ENCODE peak calls at places on chromosomes 7 and 10, in five cellular contexts. R is heart left ventricle, I is tibial nerve, L is heart right ventricle, A is fibroblast of pulmonary artery. M is an unnamed sample.

GRCh38 chr10:87818505-87819273 is 663 bp upstream of the ATAD1 start:
- DNase-seq in R (peak; percentile 29), I (peak; percentile 5), L (peak; percentile 11), A (peak; percentile 31), M (no peak)

GRCh38 chr7:44858161-44858560 is 10.3 kb upstream of the H2AZ2 start:
- DNase-seq in R (no peak), I (no peak), L (no peak), A (no peak), M (no peak)

GRCh38 chr7:83476501-83476900 is 172.4 kb downstream of the SEMA3E start:
- DNase-seq in R (no peak), I (no peak), L (no peak), A (no peak), M (no peak)

GRCh38 chr10:69464801-69465401 is 13.6 kb downstream of the TSPAN15 start:
- DNase-seq in R (no peak), I (no peak), L (no peak), A (no peak), M (no peak)

GRCh38 chr10:124701435-124701834 is 42.7 kb downstream of the FAM53B start:
- DNase-seq in R (peak; percentile 96), I (peak; percentile 87), L (peak; percentile 97), A (peak; percentile 92), M (peak; percentile 92)

GRCh38 chr10:42754155-42755027 is 28.2 kb upstream of the BMS1 start:
- DNase-seq in R (peak; percentile 51), I (no peak), L (peak; percentile 21), A (peak; percentile 9), M (no peak)

GRCh38 chr7:68176974-68177373 is 1180.3 kb downstream of the TYW1 start:
- DNase-seq in R (peak; percentile 28), I (peak; percentile 72), L (peak; percentile 52), A (peak; percentile 58), M (no peak)

GRCh38 chr7:80923211-80923612 is 4.4 kb upstream of the SEMA3C start:
- DNase-seq in R (no peak), I (no peak), L (no peak), A (no peak), M (no peak)

GRCh38 chr7:149181136-149181790 is 14.1 kb upstream of the ZNF282 start:
- DNase-seq in R (no peak), I (no peak), L (no peak), A (peak; percentile 64), M (no peak)

GRCh38 chr7:44689427-44689826 is 59.2 kb upstream of the ZMIZ2 start:
- DNase-seq in R (no peak), I (no peak), L (no peak), A (no peak), M (no peak)

GRCh38 chr10:43350139-43350538 is 21.3 kb upstream of the FXYD4 start:
- DNase-seq in R (no peak), I (no peak), L (no peak), A (no peak), M (no peak)

GRCh38 chr7:2542924-2543871 is 12.1 kb downstream of the BRAT1 start:
- DNase-seq in R (peak; percentile 20), I (no peak), L (no peak), A (no peak), M (peak; percentile 59)

GRCh38 chr7:30594055-30594539 is 581 bp upstream of the GARS1 start:
- DNase-seq in R (peak; percentile 22), I (peak; percentile 17), L (peak; percentile 10), A (peak; percentile 27), M (peak; percentile 29)

GRCh38 chr10:62560207-62560819 is 186.1 kb downstream of the ZNF365 start:
- DNase-seq in R (no peak), I (peak; percentile 61), L (no peak), A (peak; percentile 78), M (peak; percentile 69)

GRCh38 chr7:111855842-111856227 is 293.5 kb upstream of the IMMP2L start:
- DNase-seq in R (no peak), I (no peak), L (no peak), A (peak; percentile 65), M (no peak)

GRCh38 chr10:17835688-17836087 is 26.5 kb downstream of the MRC1 start:
- DNase-seq in R (no peak), I (no peak), L (no peak), A (peak; percentile 70), M (no peak)

GRCh38 chr10:110834622-110835219 is 37.0 kb upstream of the PDCD4 start:
- DNase-seq in R (no peak), I (no peak), L (peak; percentile 64), A (peak; percentile 25), M (no peak)

GRCh38 chr10:69335063-69335587 is 56.8 kb downstream of the HK1 start:
- DNase-seq in R (peak; percentile 65), I (no peak), L (peak; percentile 64), A (peak; percentile 64), M (peak; percentile 82)

GRCh38 chr10:85786401-85786899 is 580.1 kb downstream of the GRID1 start:
- DNase-seq in R (no peak), I (no peak), L (no peak), A (no peak), M (no peak)

GRCh38 chr7:45224832-45225231 is 67.2 kb downstream of the RAMP3 start:
- DNase-seq in R (no peak), I (no peak), L (no peak), A (no peak), M (no peak)

GRCh38 chr7:22338411-22338810 is 18.5 kb downstream of the RAPGEF5 start:
- DNase-seq in R (no peak), I (no peak), L (no peak), A (no peak), M (no peak)

GRCh38 chr10:74063256-74063655 is 65.3 kb downstream of the VCL start:
- DNase-seq in R (no peak), I (no peak), L (no peak), A (peak; percentile 38), M (no peak)

GRCh38 chr7:130180571-130180971 is 24.6 kb downstream of the TMEM209 start:
- DNase-seq in R (no peak), I (no peak), L (no peak), A (no peak), M (no peak)

GRCh38 chr7:26813426-26813825 is 51.0 kb downstream of the SKAP2 start:
- DNase-seq in R (no peak), I (no peak), L (no peak), A (peak; percentile 10), M (no peak)

GRCh38 chr7:36653671-36654355 is 70.5 kb downstream of the AOAH start:
- DNase-seq in R (no peak), I (no peak), L (no peak), A (no peak), M (no peak)

GRCh38 chr7:102079140-102080002 is 207.3 kb upstream of the SH2B2 start:
- DNase-seq in R (no peak), I (no peak), L (no peak), A (no peak), M (no peak)

GRCh38 chr7:33720870-33721269 is 184.5 kb upstream of the BMPER start:
- DNase-seq in R (no peak), I (no peak), L (no peak), A (no peak), M (no peak)

GRCh38 chr10:11824376-11824775 is 1.2 kb downstream of the PROSER2 start:
- DNase-seq in R (no peak), I (no peak), L (no peak), A (peak; percentile 26), M (no peak)

GRCh38 chr10:78196964-78197363 is 163.3 kb downstream of the RPS24 start:
- DNase-seq in R (no peak), I (no peak), L (no peak), A (peak; percentile 55), M (no peak)

GRCh38 chr10:75293456-75293840 is 57.7 kb upstream of the COMTD1 start:
- DNase-seq in R (no peak), I (no peak), L (no peak), A (no peak), M (no peak)

GRCh38 chr10:75292794-75293455 is 57.2 kb upstream of the COMTD1 start:
- DNase-seq in R (no peak), I (no peak), L (no peak), A (no peak), M (no peak)

GRCh38 chr10:75294518-75294865 is 58.7 kb upstream of the COMTD1 start:
- DNase-seq in R (peak; percentile 46), I (no peak), L (peak; percentile 23), A (no peak), M (peak; percentile 77)

GRCh38 chr10:75294866-75295692 is 59.3 kb upstream of the COMTD1 start:
- DNase-seq in R (peak; percentile 77), I (peak; percentile 66), L (peak; percentile 82), A (peak; percentile 82), M (peak; percentile 92)

DNA sequence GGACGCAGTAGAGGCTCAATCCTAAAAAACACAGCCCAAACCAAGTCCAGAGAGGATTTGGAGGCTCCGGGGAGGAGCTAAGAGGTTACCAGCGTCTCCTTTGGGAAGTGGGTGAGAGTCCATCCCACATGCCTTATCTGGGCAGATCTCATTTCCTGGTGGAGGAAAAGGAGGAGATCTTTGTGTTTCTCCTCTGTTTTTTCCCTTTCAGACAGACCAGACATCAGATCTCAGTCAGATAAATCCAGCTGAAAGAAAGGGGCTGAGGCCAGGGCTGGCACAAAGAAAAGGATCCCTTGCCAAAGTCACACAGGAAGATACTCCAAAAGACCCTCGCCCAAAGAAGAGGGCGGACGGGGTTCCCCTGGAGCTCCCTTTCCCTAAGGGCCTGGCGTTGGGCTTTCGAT is 58.3 kb upstream of the COMTD1 start:
- DNase-seq in R (no peak), I (no peak), L (no peak), A (no peak), M (no peak)
- H3K4me3 ChIP-seq in R (peak overlapping the region; percentile 64), I (peak overlapping the region; percentile 69), L (peak overlapping the region; percentile 61), A (no peak overlapping the region), M (peak overlapping the region; percentile 64)

GRCh38 chr7:28645866-28646265 is 233.5 kb downstream of the CREB5 start:
- DNase-seq in R (no peak), I (no peak), L (no peak), A (no peak), M (no peak)
- H3K4me3 ChIP-seq in R (no peak overlapping the region), I (no peak overlapping the region), L (no peak overlapping the region), A (no peak overlapping the region), M (no peak overlapping the region)

GRCh38 chr10:72186633-72187330 is 29.0 kb upstream of the ANAPC16 start:
- DNase-seq in R (peak; percentile 58), I (peak; percentile 25), L (peak; percentile 68), A (peak; percentile 97), M (peak; percentile 54)
- H3K4me3 ChIP-seq in R (peak overlapping the region; percentile 28), I (no peak overlapping the region), L (no peak overlapping the region), A (peak overlapping the region; percentile 33), M (no peak overlapping the region)

GRCh38 chr7:77931841-77932240 is 133.3 kb downstream of the PHTF2 start:
- DNase-seq in R (no peak), I (no peak), L (no peak), A (no peak), M (no peak)
- H3K4me3 ChIP-seq in R (no peak overlapping the region), I (no peak overlapping the region), L (no peak overlapping the region), A (no peak overlapping the region), M (no peak overlapping the region)

GRCh38 chr7:815284-816216 is 16.7 kb upstream of the SUN1 start:
- DNase-seq in R (peak; percentile 40), I (no peak), L (no peak), A (no peak), M (no peak)
- H3K4me3 ChIP-seq in R (peak overlapping the region; percentile 84), I (peak overlapping the region; percentile 98), L (peak overlapping the region; percentile 26), A (peak overlapping the region; percentile 60), M (peak overlapping the region; percentile 97)